ENCODE peak calls at places on chromosomes 13 and 19, in five cellular contexts. One of them, this sample, is unnamed.

GRCh38 chr13:108915095-108915633 is 285.8 kb downstream of the MYO16 start:
- DNase-seq in HCT116: no peak
- DNase-seq in dorsolateral prefrontal cortex: peak
- DNase-seq in left ventricle myocardium inferior: no peak
- DNase-seq in fibroblast of villous mesenchyme: peak
- DNase-seq in this sample: no peak

GRCh38 chr13:30698023-30698422 is 37.3 kb upstream of the ALOX5AP start:
- DNase-seq in HCT116: no peak
- DNase-seq in dorsolateral prefrontal cortex: no peak
- DNase-seq in left ventricle myocardium inferior: no peak
- DNase-seq in fibroblast of villous mesenchyme: peak
- DNase-seq in this sample: no peak

GRCh38 chr13:33183431-33184130 is 102.0 kb downstream of the STARD13 start:
- DNase-seq in HCT116: no peak
- DNase-seq in dorsolateral prefrontal cortex: no peak
- DNase-seq in left ventricle myocardium inferior: no peak
- DNase-seq in fibroblast of villous mesenchyme: peak
- DNase-seq in this sample: no peak

GRCh38 chr19:13097331-13098258 is 5.1 kb downstream of the LYL1 start:
- DNase-seq in HCT116: no peak
- DNase-seq in dorsolateral prefrontal cortex: no peak
- DNase-seq in left ventricle myocardium inferior: no peak
- DNase-seq in fibroblast of villous mesenchyme: no peak
- DNase-seq in this sample: no peak

GRCh38 chr19:18233224-18233825 is 7.1 kb upstream of the PDE4C start:
- DNase-seq in HCT116: no peak
- DNase-seq in dorsolateral prefrontal cortex: no peak
- DNase-seq in left ventricle myocardium inferior: no peak
- DNase-seq in fibroblast of villous mesenchyme: peak
- DNase-seq in this sample: no peak

GRCh38 chr19:6061420-6062130 is 48.7 kb downstream of the RFX2 start:
- DNase-seq in HCT116: no peak
- DNase-seq in dorsolateral prefrontal cortex: peak
- DNase-seq in left ventricle myocardium inferior: no peak
- DNase-seq in fibroblast of villous mesenchyme: no peak
- DNase-seq in this sample: no peak

GRCh38 chr13:112756081-112756480 is 66.2 kb downstream of the ATP11A start:
- DNase-seq in HCT116: no peak
- DNase-seq in dorsolateral prefrontal cortex: no peak
- DNase-seq in left ventricle myocardium inferior: no peak
- DNase-seq in fibroblast of villous mesenchyme: no peak
- DNase-seq in this sample: no peak

GRCh38 chr13:53513199-53513598 is 484.6 kb downstream of the OLFM4 start:
- DNase-seq in HCT116: no peak
- DNase-seq in dorsolateral prefrontal cortex: no peak
- DNase-seq in left ventricle myocardium inferior: no peak
- DNase-seq in fibroblast of villous mesenchyme: no peak
- DNase-seq in this sample: no peak

GRCh38 chr13:106685142-106685541 is 117.2 kb upstream of the ARGLU1 start:
- DNase-seq in HCT116: no peak
- DNase-seq in dorsolateral prefrontal cortex: no peak
- DNase-seq in left ventricle myocardium inferior: no peak
- DNase-seq in fibroblast of villous mesenchyme: no peak
- DNase-seq in this sample: no peak

GRCh38 chr19:55358943-55359908 is 3.8 kb downstream of the GARIN5B start:
- DNase-seq in HCT116: no peak
- DNase-seq in dorsolateral prefrontal cortex: no peak
- DNase-seq in left ventricle myocardium inferior: no peak
- DNase-seq in fibroblast of villous mesenchyme: no peak
- DNase-seq in this sample: no peak

GRCh38 chr13:109840201-109840892 is 54.0 kb upstream of the IRS2 start:
- DNase-seq in HCT116: peak
- DNase-seq in dorsolateral prefrontal cortex: no peak
- DNase-seq in left ventricle myocardium inferior: no peak
- DNase-seq in fibroblast of villous mesenchyme: peak
- DNase-seq in this sample: peak

GRCh38 chr19:29201849-29202248 is 11.1 kb downstream of the UQCRFS1 start:
- DNase-seq in HCT116: no peak
- DNase-seq in dorsolateral prefrontal cortex: no peak
- DNase-seq in left ventricle myocardium inferior: no peak
- DNase-seq in fibroblast of villous mesenchyme: no peak
- DNase-seq in this sample: no peak

GRCh38 chr13:47933688-47934011 is 67.4 kb downstream of the SUCLA2 start:
- DNase-seq in HCT116: no peak
- DNase-seq in dorsolateral prefrontal cortex: no peak
- DNase-seq in left ventricle myocardium inferior: no peak
- DNase-seq in fibroblast of villous mesenchyme: peak
- DNase-seq in this sample: no peak

GRCh38 chr19:16338470-16339360 is 14.1 kb downstream of the KLF2 start:
- DNase-seq in HCT116: peak
- DNase-seq in dorsolateral prefrontal cortex: no peak
- DNase-seq in left ventricle myocardium inferior: no peak
- DNase-seq in fibroblast of villous mesenchyme: peak
- DNase-seq in this sample: no peak

GRCh38 chr13:99062593-99062992 is 84.7 kb upstream of the DOCK9 start:
- DNase-seq in HCT116: no peak
- DNase-seq in dorsolateral prefrontal cortex: no peak
- DNase-seq in left ventricle myocardium inferior: peak
- DNase-seq in fibroblast of villous mesenchyme: peak
- DNase-seq in this sample: no peak

GRCh38 chr19:32330149-32330548 is 15.3 kb upstream of the ZNF507 start:
- DNase-seq in HCT116: no peak
- DNase-seq in dorsolateral prefrontal cortex: no peak
- DNase-seq in left ventricle myocardium inferior: no peak
- DNase-seq in fibroblast of villous mesenchyme: no peak
- DNase-seq in this sample: no peak

GRCh38 chr19:32318884-32319520 is 26.4 kb upstream of the ZNF507 start:
- DNase-seq in HCT116: peak
- DNase-seq in dorsolateral prefrontal cortex: peak
- DNase-seq in left ventricle myocardium inferior: no peak
- DNase-seq in fibroblast of villous mesenchyme: no peak
- DNase-seq in this sample: no peak

GRCh38 chr19:32322541-32322940 is 22.9 kb upstream of the ZNF507 start:
- DNase-seq in HCT116: no peak
- DNase-seq in dorsolateral prefrontal cortex: no peak
- DNase-seq in left ventricle myocardium inferior: no peak
- DNase-seq in fibroblast of villous mesenchyme: no peak
- DNase-seq in this sample: no peak

DNA sequence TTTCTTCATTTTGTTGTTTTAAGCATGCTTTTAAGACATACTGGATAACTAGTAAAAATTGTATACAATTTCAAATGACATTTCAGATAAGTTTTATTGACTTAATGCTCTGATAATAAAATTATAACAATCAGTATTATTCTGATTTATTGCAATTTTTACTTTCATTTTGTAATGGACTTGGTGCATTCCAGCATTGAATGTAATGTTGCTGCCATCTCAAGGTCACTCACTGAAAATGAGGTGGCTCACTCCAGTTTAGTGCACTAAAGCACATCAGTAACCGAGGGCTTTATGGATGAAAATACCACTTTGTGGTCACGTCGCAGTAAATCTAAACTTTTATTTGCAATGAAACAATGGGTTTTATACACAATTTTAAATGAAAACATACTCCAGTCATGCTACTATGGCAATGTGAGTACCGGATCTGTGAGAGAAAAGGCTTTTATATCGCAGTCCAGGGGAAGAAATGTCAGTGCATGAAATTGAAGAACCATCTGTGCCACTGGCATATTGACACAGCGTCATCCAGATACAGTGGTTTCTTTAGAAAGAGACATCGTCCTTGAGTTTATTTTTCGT is 20.7 kb upstream of the ZNF507 start:
- DNase-seq in HCT116: no peak
- DNase-seq in dorsolateral prefrontal cortex: no peak
- DNase-seq in left ventricle myocardium inferior: no peak
- DNase-seq in fibroblast of villous mesenchyme: no peak
- DNase-seq in this sample: no peak
- TF ChIP-seq CTCF in HCT116: no peak
- TF ChIP-seq CTCF in dorsolateral prefrontal cortex: peak
- TF ChIP-seq CTCF in left ventricle myocardium inferior: no peak
- TF ChIP-seq CTCF in fibroblast of villous mesenchyme: peak
- TF ChIP-seq CTCF in this sample: no peak

GRCh38 chr19:11286312-11286974 is 9.5 kb upstream of the TSPAN16 start:
- DNase-seq in HCT116: no peak
- DNase-seq in dorsolateral prefrontal cortex: no peak
- DNase-seq in left ventricle myocardium inferior: peak
- DNase-seq in fibroblast of villous mesenchyme: peak
- DNase-seq in this sample: no peak
- TF ChIP-seq CTCF in HCT116: no peak
- TF ChIP-seq CTCF in dorsolateral prefrontal cortex: no peak
- TF ChIP-seq CTCF in left ventricle myocardium inferior: peak
- TF ChIP-seq CTCF in fibroblast of villous mesenchyme: peak
- TF ChIP-seq CTCF in this sample: no peak

GRCh38 chr13:45490068-45490467 is 25.3 kb downstream of the COG3 start:
- DNase-seq in HCT116: no peak
- DNase-seq in dorsolateral prefrontal cortex: no peak
- DNase-seq in left ventricle myocardium inferior: no peak
- DNase-seq in fibroblast of villous mesenchyme: no peak
- DNase-seq in this sample: no peak
- TF ChIP-seq CTCF in HCT116: peak
- TF ChIP-seq CTCF in dorsolateral prefrontal cortex: no peak
- TF ChIP-seq CTCF in left ventricle myocardium inferior: peak
- TF ChIP-seq CTCF in fibroblast of villous mesenchyme: no peak
- TF ChIP-seq CTCF in this sample: peak

DNA sequence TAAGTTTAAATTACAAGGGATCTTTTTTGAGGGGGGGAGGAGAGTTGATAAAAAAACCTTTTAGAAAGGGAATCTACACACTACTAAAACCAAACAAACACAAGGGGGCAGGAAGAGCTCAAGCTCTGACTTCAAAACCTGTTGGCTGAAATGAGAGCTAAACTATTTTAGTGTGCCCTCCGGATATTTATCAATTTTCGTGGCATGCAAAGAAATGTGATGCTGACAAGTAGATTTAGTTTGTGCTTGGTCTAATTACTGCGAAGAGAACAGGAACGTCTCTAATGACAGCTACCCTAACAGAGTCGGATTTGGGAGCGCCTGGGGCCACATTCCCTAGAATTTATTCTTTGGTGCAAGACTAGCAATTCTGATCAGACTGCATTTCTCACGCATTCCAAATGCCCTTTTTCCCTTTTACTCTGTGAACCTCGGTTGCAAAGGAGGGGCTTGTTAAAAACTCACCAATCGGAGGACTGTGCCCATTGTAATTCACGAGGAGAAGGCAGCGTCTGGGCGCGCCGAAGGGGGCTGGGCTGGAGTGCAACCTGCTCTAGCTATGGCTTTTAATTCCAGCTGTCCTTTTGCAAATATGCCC is 804 bp upstream of the FREM2 start:
- DNase-seq in HCT116: no peak
- DNase-seq in dorsolateral prefrontal cortex: no peak
- DNase-seq in left ventricle myocardium inferior: no peak
- DNase-seq in fibroblast of villous mesenchyme: peak
- DNase-seq in this sample: no peak
- TF ChIP-seq CTCF in HCT116: no peak
- TF ChIP-seq CTCF in dorsolateral prefrontal cortex: peak
- TF ChIP-seq CTCF in left ventricle myocardium inferior: peak
- TF ChIP-seq CTCF in fibroblast of villous mesenchyme: peak
- TF ChIP-seq CTCF in this sample: peak